ENCODE peak calls at places on chromosome X, in seven cellular contexts. I is A549, S is IMR-90, M is SK-N-SH, J is K562, X is GM12878, P is HepG2. E is an unnamed sample.

GRCh38 chrX:116246261-116246660 is 75.7 kb downstream of the AGTR2 start:
- DNase-seq in I (no peak), S (no peak), M (no peak), J (no peak), X (no peak), P (no peak), E (no peak)

GRCh38 chrX:134171661-134172587 is 65.1 kb upstream of the CCDC160 start:
- DNase-seq in I (no peak), S (no peak), M (peak), J (no peak), X (no peak), P (no peak), E (no peak)

GRCh38 chrX:15815779-15816452 is 25.6 kb downstream of the ZRSR2 start:
- DNase-seq in I (peak), S (peak), M (peak), J (peak), X (peak), P (peak), E (no peak)

GRCh38 chrX:9656277-9656676 is 109.4 kb downstream of the GPR143 start:
- DNase-seq in I (no peak), S (peak), M (no peak), J (no peak), X (no peak), P (peak), E (no peak)

GRCh38 chrX:155048997-155049619 is 21.8 kb downstream of the CMC4 start:
- DNase-seq in I (peak), S (peak), M (peak), J (peak), X (no peak), P (peak), E (no peak)

GRCh38 chrX:153903991-153904957 is at the start of gene AVPR2:
- DNase-seq in I (no peak), S (no peak), M (peak), J (no peak), X (no peak), P (no peak), E (no peak)

GRCh38 chrX:143633530-143634372 is 2.1 kb downstream of the SLITRK4 start:
- DNase-seq in I (no peak), S (no peak), M (no peak), J (no peak), X (no peak), P (no peak), E (no peak)

GRCh38 chrX:19072372-19072771 is 49.9 kb downstream of the ADGRG2 start:
- DNase-seq in I (peak), S (no peak), M (no peak), J (no peak), X (no peak), P (peak), E (no peak)

GRCh38 chrX:42755820-42756219 is 22.1 kb downstream of the PPP1R2C start:
- DNase-seq in I (peak), S (peak), M (no peak), J (no peak), X (no peak), P (no peak), E (no peak)

GRCh38 chrX:6678313-6678712 is 143.4 kb upstream of the VCX3A start:
- DNase-seq in I (no peak), S (no peak), M (no peak), J (no peak), X (no peak), P (no peak), E (no peak)

GRCh38 chrX:152632445-152633097 is 5.1 kb upstream of the GABRQ start:
- DNase-seq in I (peak), S (peak), M (peak), J (peak), X (no peak), P (peak), E (peak)

GRCh38 chrX:101759000-101759399 is 99.3 kb upstream of the ARMCX2 start:
- DNase-seq in I (peak), S (peak), M (peak), J (peak), X (no peak), P (peak), E (peak)

GRCh38 chrX:35890699-35891098 is 28.8 kb upstream of the CFAP47 start:
- DNase-seq in I (peak), S (peak), M (peak), J (peak), X (no peak), P (peak), E (peak)

GRCh38 chrX:68072016-68072415 is 361.3 kb downstream of the OPHN1 start:
- DNase-seq in I (no peak), S (peak), M (no peak), J (no peak), X (no peak), P (no peak), E (no peak)

GRCh38 chrX:45710081-45710801 is 509.6 kb upstream of the DIPK2B start:
- DNase-seq in I (peak), S (peak), M (peak), J (no peak), X (peak), P (no peak), E (no peak)

GRCh38 chrX:115561605-115562491 is 874 bp downstream of the PLS3 start:
- DNase-seq in I (peak), S (peak), M (peak), J (no peak), X (no peak), P (peak), E (no peak)

GRCh38 chrX:124242160-124242559 is 90.3 kb upstream of the TEX13D start:
- DNase-seq in I (no peak), S (no peak), M (no peak), J (no peak), X (no peak), P (no peak), E (no peak)

GRCh38 chrX:139203681-139204575 is 326.6 kb upstream of the F9 start:
- DNase-seq in I (no peak), S (no peak), M (peak), J (no peak), X (no peak), P (no peak), E (no peak)

GRCh38 chrX:19879181-19879580 is 8.2 kb downstream of the SH3KBP1 start:
- DNase-seq in I (no peak), S (no peak), M (no peak), J (peak), X (no peak), P (no peak), E (no peak)

GRCh38 chrX:71911023-71911730 is 532 bp downstream of the NHSL2 start:
- DNase-seq in I (peak), S (no peak), M (peak), J (no peak), X (no peak), P (no peak), E (peak)

GRCh38 chrX:20144491-20144890 is 2.9 kb upstream of the EIF1AX start:
- DNase-seq in I (no peak), S (peak), M (no peak), J (no peak), X (no peak), P (no peak), E (no peak)

GRCh38 chrX:7158468-7158990 is 10.6 kb upstream of the PUDP start:
- DNase-seq in I (no peak), S (no peak), M (no peak), J (no peak), X (no peak), P (no peak), E (no peak)

GRCh38 chrX:154727418-154728323 is 23.2 kb downstream of the GAB3 start:
- DNase-seq in I (no peak), S (peak), M (no peak), J (no peak), X (no peak), P (no peak), E (no peak)

GRCh38 chrX:134548257-134548732 is 88.3 kb downstream of the HPRT1 start:
- DNase-seq in I (no peak), S (no peak), M (peak), J (peak), X (no peak), P (no peak), E (no peak)

GRCh38 chrX:154349359-154349935 is 25.0 kb downstream of the FLNA start:
- DNase-seq in I (no peak), S (no peak), M (no peak), J (no peak), X (no peak), P (no peak), E (no peak)

GRCh38 chrX:50814701-50815476 is 895 bp upstream of the SHROOM4 start:
- DNase-seq in I (no peak), S (peak), M (no peak), J (no peak), X (no peak), P (no peak), E (no peak)

GRCh38 chrX:23312136-23312535 is 22.5 kb upstream of the PTCHD1 start:
- DNase-seq in I (no peak), S (no peak), M (no peak), J (no peak), X (no peak), P (no peak), E (no peak)

GRCh38 chrX:152155766-152156310 is 17.5 kb upstream of the MAGEA10 start:
- DNase-seq in I (no peak), S (no peak), M (no peak), J (peak), X (no peak), P (no peak), E (no peak)

GRCh38 chrX:130877892-130878321 is 25.1 kb downstream of the ENOX2 start:
- DNase-seq in I (no peak), S (no peak), M (no peak), J (no peak), X (no peak), P (no peak), E (no peak)

GRCh38 chrX:9433596-9433995 is 31.3 kb upstream of the TBL1X start:
- DNase-seq in I (no peak), S (no peak), M (no peak), J (no peak), X (no peak), P (no peak), E (no peak)

GRCh38 chrX:46630141-46630540 is 56.6 kb downstream of the CHST7 start:
- DNase-seq in I (no peak), S (peak), M (no peak), J (no peak), X (no peak), P (no peak), E (no peak)

GRCh38 chrX:136750364-136750763 is 30.4 kb downstream of the ARHGEF6 start:
- DNase-seq in I (no peak), S (no peak), M (no peak), J (peak), X (no peak), P (no peak), E (no peak)

GRCh38 chrX:77628294-77629025 is 157.6 kb downstream of the ATRX start:
- DNase-seq in I (no peak), S (no peak), M (no peak), J (no peak), X (no peak), P (no peak), E (no peak)

GRCh38 chrX:115521717-115522116 is 39.3 kb upstream of the PLS3 start:
- DNase-seq in I (no peak), S (peak), M (no peak), J (no peak), X (no peak), P (no peak), E (no peak)

GRCh38 chrX:50769389-50770063 is 44.5 kb downstream of the SHROOM4 start:
- DNase-seq in I (no peak), S (no peak), M (no peak), J (no peak), X (no peak), P (no peak), E (no peak)

GRCh38 chrX:30015440-30015839 is 199.9 kb upstream of the MAGEB2 start:
- DNase-seq in I (no peak), S (no peak), M (no peak), J (no peak), X (no peak), P (no peak), E (no peak)

GRCh38 chrX:22357621-22358020 is 84.9 kb downstream of the CBLL2 start:
- DNase-seq in I (no peak), S (peak), M (no peak), J (no peak), X (no peak), P (no peak), E (no peak)

GRCh38 chrX:104045642-104046041 is 5.9 kb downstream of the H2BW2 start:
- DNase-seq in I (no peak), S (no peak), M (no peak), J (no peak), X (no peak), P (no peak), E (no peak)

DNA sequence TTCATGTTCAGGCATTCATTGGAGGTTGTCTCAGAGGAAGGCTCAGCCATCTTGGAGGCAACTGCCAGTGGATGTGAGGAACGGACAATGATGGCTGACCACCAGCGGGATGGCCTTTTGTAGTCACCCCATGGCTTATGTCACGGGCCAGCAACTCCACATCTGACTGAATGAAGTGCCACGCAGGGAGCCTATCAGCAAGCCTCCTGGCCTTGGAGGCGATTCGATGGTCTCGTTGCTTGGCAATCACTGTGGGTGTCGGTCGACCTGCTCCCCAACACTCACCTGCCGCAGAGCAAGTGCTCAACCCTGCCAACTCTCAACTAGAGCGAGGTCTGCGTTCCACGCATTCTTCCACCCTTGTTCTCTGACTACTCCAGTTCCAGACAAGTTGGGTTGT is 7.4 kb downstream of the H2BW2 start:
- DNase-seq in I (no peak), S (no peak), M (no peak), J (no peak), X (no peak), P (no peak), E (no peak)
- TF ChIP-seq RFX5 in I (no peak), S (no peak), M (no peak), J (no peak), X (no peak), P (no peak), E (no peak)

DNA sequence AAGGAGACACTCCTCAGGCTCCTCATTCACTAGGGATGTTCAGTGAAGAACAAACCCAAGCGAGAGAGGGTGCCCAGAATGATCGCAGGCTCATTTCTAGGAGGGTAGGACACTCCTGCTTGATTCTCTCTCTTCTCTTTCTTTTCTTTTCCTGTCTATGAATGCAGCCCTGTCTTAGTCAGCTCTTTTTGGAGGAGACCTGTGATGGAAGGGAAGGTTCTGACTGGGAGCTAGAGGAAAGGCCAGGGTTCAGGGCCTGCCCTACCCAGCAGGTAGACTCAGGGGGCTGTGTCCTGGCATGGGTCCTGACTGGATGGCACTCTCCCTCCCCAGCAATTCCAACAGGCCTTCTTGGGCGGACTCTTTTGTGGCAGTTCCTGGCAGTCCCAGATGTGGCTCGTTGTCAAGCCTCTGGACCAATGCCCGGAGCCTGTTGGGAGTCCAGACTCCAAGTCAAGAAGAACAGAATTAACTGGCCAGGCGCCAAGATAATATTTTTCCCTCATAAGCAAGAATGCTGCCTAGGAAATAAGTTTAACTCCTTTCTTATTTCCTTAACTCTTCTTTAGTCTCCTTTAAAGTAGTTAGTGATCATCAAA is 139.4 kb upstream of the SCML1 start:
- DNase-seq in I (no peak), S (no peak), M (peak), J (no peak), X (no peak), P (no peak), E (no peak)
- TF ChIP-seq RFX5 in I (no peak), S (no peak), M (no peak), J (no peak), X (no peak), P (no peak), E (no peak)

DNA sequence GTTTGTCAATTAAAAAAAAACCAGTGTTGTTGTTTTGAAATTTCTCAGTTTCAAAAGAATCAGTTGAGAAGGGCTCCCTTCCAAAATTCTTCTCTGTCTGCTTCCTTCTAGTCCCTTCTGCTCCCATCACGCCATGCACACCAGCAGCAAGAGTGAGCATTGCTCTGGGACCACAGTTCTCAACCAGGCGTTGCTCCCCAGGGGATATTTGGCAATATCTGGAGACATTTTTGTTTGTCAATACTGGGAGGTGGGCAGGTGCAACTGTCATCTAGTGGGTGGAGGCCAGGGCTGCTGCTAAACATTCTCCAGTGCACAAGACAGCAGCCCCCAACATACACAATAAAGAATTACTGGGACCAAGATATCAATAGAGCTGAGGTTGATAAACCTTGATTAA is 74.8 kb upstream of the EGFL6 start:
- DNase-seq in I (no peak), S (no peak), M (no peak), J (no peak), X (no peak), P (no peak), E (no peak)
- TF ChIP-seq RFX5 in I (no peak), S (no peak), M (no peak), J (no peak), X (no peak), P (no peak), E (no peak)

DNA sequence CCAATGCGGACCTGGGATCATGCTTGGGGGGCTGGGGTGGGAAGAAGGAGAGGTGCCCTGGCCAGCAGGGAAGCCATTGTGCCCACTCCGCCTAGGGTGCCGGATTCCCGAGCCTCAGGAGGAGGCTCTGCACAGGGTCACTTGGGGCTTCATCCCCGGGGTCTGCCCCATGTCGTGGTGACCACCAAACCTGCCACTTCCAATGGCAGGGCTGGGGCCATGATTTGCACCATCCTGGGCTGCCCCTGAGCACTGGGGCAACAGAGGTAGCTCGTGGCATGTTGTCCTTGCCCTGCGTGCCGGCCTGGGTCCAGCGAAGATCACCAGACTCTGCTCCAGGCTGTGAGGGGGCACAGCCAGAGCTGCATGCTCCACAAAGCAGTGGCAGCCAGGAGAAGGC is 71.4 kb upstream of the DCAF12L2 start:
- DNase-seq in I (no peak), S (no peak), M (no peak), J (no peak), X (no peak), P (no peak), E (no peak)
- TF ChIP-seq RFX5 in I (no peak), S (no peak), M (no peak), J (no peak), X (no peak), P (no peak), E (no peak)

GRCh38 chrX:109393859-109394258 is 88.0 kb downstream of the GUCY2F start:
- DNase-seq in I (no peak), S (no peak), M (no peak), J (peak), X (no peak), P (no peak), E (no peak)
- TF ChIP-seq RFX5 in I (no peak), S (no peak), M (no peak), J (no peak), X (no peak), P (no peak), E (no peak)

DNA sequence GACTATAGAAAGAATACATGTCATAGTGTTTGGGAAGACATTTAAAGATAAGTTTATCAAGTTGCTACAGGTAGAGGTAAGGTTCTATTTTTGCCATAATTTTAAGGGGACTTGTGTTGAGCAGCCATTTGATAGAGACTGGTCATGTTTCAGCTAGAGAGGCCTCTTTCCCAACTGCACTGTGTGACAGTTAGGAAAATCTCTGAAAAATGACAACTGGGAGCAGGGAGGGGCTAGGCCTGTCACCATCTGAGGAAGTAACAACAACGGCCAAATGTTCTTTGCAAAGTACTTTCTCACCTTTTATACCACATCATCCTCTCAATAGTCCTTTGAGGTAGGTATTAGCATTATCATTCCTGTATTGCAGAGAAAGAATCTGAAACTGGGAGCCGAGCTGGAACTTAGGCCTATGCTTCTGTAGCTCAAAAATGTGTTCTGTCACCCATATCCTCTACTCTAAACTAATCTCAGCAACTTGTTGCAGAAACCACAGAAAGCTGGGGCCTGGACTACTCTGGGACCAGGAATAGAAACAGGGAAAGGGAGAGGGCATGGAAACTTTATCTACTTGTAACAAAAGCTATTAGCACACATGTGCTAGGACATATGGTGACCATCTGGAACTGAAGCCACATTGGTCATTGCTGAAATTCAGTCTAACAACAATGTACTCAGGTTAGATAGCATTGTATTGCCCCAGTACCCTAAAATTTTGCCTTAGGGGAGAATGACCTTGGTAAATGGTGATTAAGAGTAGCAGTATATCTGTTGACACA is 198.9 kb downstream of the MID1IP1 start:
- DNase-seq in I (no peak), S (peak), M (peak), J (no peak), X (no peak), P (no peak), E (no peak)
- TF ChIP-seq RFX5 in I (no peak), S (no peak), M (no peak), J (no peak), X (no peak), P (no peak), E (no peak)

GRCh38 chrX:41561045-41561444 is 113.9 kb downstream of the NYX start:
- DNase-seq in I (peak), S (peak), M (no peak), J (peak), X (peak), P (no peak), E (no peak)
- TF ChIP-seq RFX5 in I (no peak), S (no peak), M (no peak), J (no peak), X (no peak), P (no peak), E (no peak)

GRCh38 chrX:140572724-140573123 is 67.9 kb upstream of the SOX3 start:
- DNase-seq in I (peak), S (peak), M (peak), J (peak), X (peak), P (peak), E (peak)
- TF ChIP-seq RFX5 in I (no peak), S (no peak), M (no peak), J (no peak), X (no peak), P (no peak), E (no peak)

GRCh38 chrX:108186811-108187210 is 95.2 kb downstream of the ATG4A start:
- DNase-seq in I (peak), S (peak), M (no peak), J (no peak), X (no peak), P (peak), E (no peak)
- TF ChIP-seq RFX5 in I (no peak), S (no peak), M (no peak), J (no peak), X (no peak), P (no peak), E (no peak)

GRCh38 chrX:40107291-40108083 is 9.7 kb upstream of the BCOR start:
- DNase-seq in I (peak), S (no peak), M (peak), J (peak), X (no peak), P (no peak), E (no peak)
- TF ChIP-seq RFX5 in I (no peak), S (no peak), M (no peak), J (no peak), X (no peak), P (no peak), E (no peak)